ENCODE peak calls at places on chromosomes 3 and 15, in six cellular contexts. V is stomach, E is Panc1, Z is spleen, X is transverse colon, H is GM23338. G is an unnamed sample.

GRCh38 chr15:57333487-57333886 is 42.8 kb upstream of the CGNL1 start:
- DNase-seq in E (no peak), V (no peak), Z (no peak), X (no peak), H (no peak), G (no peak)

GRCh38 chr3:151766454-151766853 is 32.7 kb downstream of the AADACL2 start:
- DNase-seq in H (no peak), V (no peak), Z (no peak), X (no peak), E (no peak), G (no peak)

GRCh38 chr15:60397772-60398445 is at the start of gene ANXA2:
- DNase-seq in Z (peak), E (no peak), X (peak), H (peak), V (peak), G (peak)

GRCh38 chr3:185361920-185362319 is 1.0 kb upstream of the MAP3K13 start:
- DNase-seq in X (no peak), H (no peak), E (no peak), V (no peak), Z (no peak), G (no peak)

GRCh38 chr15:96334017-96334704 is 3.7 kb downstream of the NR2F2 start:
- DNase-seq in X (peak), H (peak), Z (no peak), E (no peak), V (no peak), G (no peak)

GRCh38 chr3:100815583-100815982 is 106.3 kb downstream of the TFG start:
- DNase-seq in X (no peak), Z (no peak), H (no peak), E (no peak), V (no peak), G (no peak)

GRCh38 chr3:128663151-128663550 is 12.5 kb upstream of the RPN1 start:
- DNase-seq in E (no peak), V (no peak), Z (no peak), X (no peak), H (no peak), G (no peak)

GRCh38 chr3:126432361-126432760 is 37.7 kb downstream of the CFAP100 start:
- DNase-seq in V (no peak), E (no peak), Z (no peak), X (no peak), H (no peak), G (no peak)

GRCh38 chr3:73605388-73605787 is 19.4 kb downstream of the PDZRN3 start:
- DNase-seq in X (no peak), E (no peak), Z (no peak), H (no peak), V (no peak), G (no peak)

GRCh38 chr15:34942363-34942762 is 27.2 kb downstream of the AQR start:
- DNase-seq in H (no peak), X (no peak), V (no peak), Z (no peak), E (no peak), G (no peak)

GRCh38 chr3:70982274-70982673 is 601.3 kb downstream of the FOXP1 start:
- DNase-seq in X (no peak), Z (no peak), E (no peak), V (no peak), H (no peak), G (no peak)

GRCh38 chr15:57562220-57562769 is 29.4 kb upstream of the MYZAP start:
- DNase-seq in V (no peak), Z (no peak), H (no peak), X (no peak), E (no peak), G (no peak)

GRCh38 chr15:43204016-43204901 is 16.6 kb downstream of the EPB42 start:
- DNase-seq in E (no peak), Z (no peak), V (peak), X (no peak), H (peak), G (peak)

GRCh38 chr3:66598168-66598567 is 97.3 kb upstream of the LRIG1 start:
- DNase-seq in E (no peak), Z (no peak), X (no peak), V (no peak), H (no peak), G (no peak)

GRCh38 chr15:80849308-80849707 is 70.1 kb downstream of the CEMIP start:
- DNase-seq in H (no peak), X (no peak), Z (no peak), E (no peak), V (peak), G (no peak)

GRCh38 chr3:64880926-64881325 is 193.1 kb upstream of the ADAMTS9 start:
- DNase-seq in E (no peak), V (no peak), Z (no peak), X (no peak), H (no peak), G (no peak)
- TF ChIP-seq POLR2AphosphoS5 in E (no peak), V (no peak), Z (peak), X (no peak), H (no peak), G (no peak)

DNA sequence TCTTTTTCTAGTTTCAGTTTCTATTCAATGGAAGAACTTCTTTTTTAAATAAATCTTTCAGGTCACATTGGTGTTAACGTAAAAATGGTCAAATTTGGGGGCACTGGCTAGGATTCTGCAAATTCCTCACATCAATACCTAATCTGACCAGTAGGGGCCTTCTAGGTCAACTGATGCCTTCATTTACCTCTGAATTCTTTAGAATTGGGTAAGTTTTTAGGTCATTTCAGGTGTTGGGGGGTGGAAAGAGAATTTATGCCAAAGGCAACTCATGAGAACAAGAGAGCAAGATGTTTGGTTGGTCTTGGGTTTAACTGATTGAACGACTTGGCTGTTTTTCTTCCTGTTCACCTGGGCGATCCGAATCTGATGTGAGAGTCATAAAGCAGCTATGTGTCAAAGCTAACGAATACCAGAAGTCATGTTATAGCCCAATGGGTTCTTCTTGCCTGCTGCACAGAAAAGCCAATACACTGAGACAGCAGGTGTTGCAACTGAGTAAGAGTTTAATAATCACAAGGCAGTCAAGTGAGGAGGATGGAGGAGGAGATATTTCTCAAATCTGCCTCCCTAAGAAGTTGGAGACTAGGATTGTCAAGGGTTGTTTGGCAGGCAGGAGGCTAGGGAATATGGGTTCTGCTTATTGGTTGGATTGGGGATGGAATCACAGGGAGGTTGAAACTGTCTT is 15.3 kb downstream of the LRRC49 start:
- DNase-seq in E (no peak), X (no peak), H (peak), Z (no peak), V (no peak), G (no peak)
- TF ChIP-seq POLR2AphosphoS5 in E (no peak), X (no peak), H (no peak), Z (no peak), V (no peak), G (no peak)

GRCh38 chr15:51004103-51004536 is 90.6 kb downstream of the TNFAIP8L3 start:
- DNase-seq in V (no peak), E (no peak), H (peak), X (no peak), Z (no peak), G (no peak)
- TF ChIP-seq POLR2AphosphoS5 in V (no peak), E (no peak), H (no peak), X (no peak), Z (no peak), G (no peak)

GRCh38 chr3:52298147-52299098 is 10.8 kb downstream of the GLYCTK start:
- DNase-seq in H (peak), Z (no peak), V (no peak), E (no peak), X (no peak), G (no peak)
- TF ChIP-seq POLR2AphosphoS5 in H (no peak), Z (no peak), V (no peak), E (no peak), X (no peak), G (no peak)

GRCh38 chr15:59150185-59150584 is 45.2 kb downstream of the CCNB2 start:
- DNase-seq in E (no peak), Z (no peak), H (no peak), V (no peak), X (no peak), G (no peak)
- TF ChIP-seq POLR2AphosphoS5 in E (no peak), Z (no peak), H (no peak), V (no peak), X (no peak), G (no peak)

GRCh38 chr15:78921940-78922339 is 22.9 kb downstream of the CTSH start:
- DNase-seq in Z (no peak), H (no peak), X (no peak), V (no peak), E (no peak), G (no peak)

GRCh38 chr15:78923480-78924360 is 21.1 kb downstream of the CTSH start:
- DNase-seq in X (no peak), Z (peak), E (no peak), V (no peak), H (no peak), G (no peak)

GRCh38 chr15:78917888-78918287 is 27.0 kb downstream of the CTSH start:
- DNase-seq in V (no peak), E (no peak), Z (no peak), X (no peak), H (no peak), G (no peak)

GRCh38 chr15:78922527-78922926 is 22.3 kb downstream of the CTSH start:
- DNase-seq in Z (no peak), E (no peak), V (no peak), H (no peak), X (no peak), G (no peak)

GRCh38 chr15:78921517-78921916 is 23.3 kb downstream of the CTSH start:
- DNase-seq in V (no peak), X (no peak), E (no peak), Z (no peak), H (no peak), G (no peak)
- TF ChIP-seq POLR2AphosphoS5 in V (no peak), X (no peak), E (no peak), Z (no peak), H (no peak), G (no peak)